ENCODE peak calls at places on chromosomes 12 and 14, in four cellular contexts. Q is KBM-7, P is H54, L is HL-60. I is an unnamed sample.

GRCh38 chr14:85527458-85527857 is 2.5 kb upstream of the FLRT2 start:
- DNase-seq in P (no peak), Q (no peak), L (no peak), I (no peak)

GRCh38 chr14:104677506-104678332 is 11.7 kb upstream of the INF2 start:
- DNase-seq in L (peak), Q (peak), P (peak), I (no peak)

GRCh38 chr12:30180602-30181001 is 396.9 kb upstream of the TMTC1 start:
- DNase-seq in L (no peak), Q (no peak), P (no peak), I (no peak)

GRCh38 chr14:106436310-106436905 is 910.0 kb downstream of the TMEM121 start:
- DNase-seq in L (peak), P (no peak), Q (peak), I (no peak)

GRCh38 chr14:70188608-70189540 is at the start of gene SLC8A3:
- DNase-seq in L (no peak), P (no peak), Q (peak), I (no peak)

GRCh38 chr12:27573972-27574371 is 50.0 kb downstream of the PPFIBP1 start:
- DNase-seq in P (peak), L (no peak), Q (no peak), I (no peak)

GRCh38 chr14:99601301-99601945 is 2.6 kb downstream of the CCDC85C start:
- DNase-seq in L (no peak), Q (no peak), P (no peak), I (no peak)

GRCh38 chr14:105326891-105327694 is 12.5 kb downstream of the PACS2 start:
- DNase-seq in Q (no peak), P (no peak), L (no peak), I (peak)

GRCh38 chr12:89370850-89371249 is 18.5 kb upstream of the DUSP6 start:
- DNase-seq in L (no peak), P (no peak), Q (peak), I (peak)

GRCh38 chr12:8912910-8913309 is 1.4 kb upstream of the PHC1 start:
- DNase-seq in Q (no peak), L (no peak), P (no peak), I (no peak)

GRCh38 chr14:96739511-96739910 is 57.7 kb upstream of the VRK1 start:
- DNase-seq in L (no peak), P (no peak), Q (no peak), I (peak)

GRCh38 chr12:28887591-28887990 is 261.5 kb upstream of the FAR2 start:
- DNase-seq in P (no peak), Q (no peak), L (no peak), I (no peak)

GRCh38 chr12:31005944-31006361 is 67.7 kb upstream of the DDX11 start:
- DNase-seq in Q (no peak), P (peak), L (no peak), I (no peak)

GRCh38 chr12:62594771-62595170 is 128.1 kb downstream of the MON2 start:
- DNase-seq in P (no peak), Q (no peak), L (no peak), I (no peak)

GRCh38 chr14:103105580-103106168 is 11.1 kb downstream of the EXOC3L4 start:
- DNase-seq in L (peak), Q (peak), P (no peak), I (no peak)